ENCODE peak calls at places on chromosomes 2 and 18, in six cellular contexts. One of them, this sample, is unnamed. For H3K9me3, the result is how much of the 10 kb centered on the place peaks cover.

GRCh38 chr2:198657520-198658121 is 800.1 kb downstream of the SATB2 start:
- DNase-seq in tibial artery: no peak
- DNase-seq in IMR-90: peak
- DNase-seq in SK-N-SH: peak
- DNase-seq in ovary: no peak
- DNase-seq in breast epithelium: no peak
- DNase-seq in this sample: no peak

GRCh38 chr2:222088561-222088960 is 210.2 kb downstream of the PAX3 start:
- DNase-seq in tibial artery: no peak
- DNase-seq in IMR-90: no peak
- DNase-seq in SK-N-SH: no peak
- DNase-seq in ovary: no peak
- DNase-seq in breast epithelium: no peak
- DNase-seq in this sample: no peak

GRCh38 chr2:151289972-151290335 is 486 bp upstream of the NMI start:
- DNase-seq in tibial artery: peak
- DNase-seq in IMR-90: peak
- DNase-seq in SK-N-SH: peak
- DNase-seq in ovary: no peak
- DNase-seq in breast epithelium: peak
- DNase-seq in this sample: no peak

GRCh38 chr2:152175012-152175367 is 573 bp downstream of the STAM2 start:
- DNase-seq in tibial artery: no peak
- DNase-seq in IMR-90: no peak
- DNase-seq in SK-N-SH: no peak
- DNase-seq in ovary: no peak
- DNase-seq in breast epithelium: no peak
- DNase-seq in this sample: no peak

GRCh38 chr2:85769236-85769986 is 15.6 kb downstream of the ATOH8 start:
- DNase-seq in tibial artery: no peak
- DNase-seq in IMR-90: no peak
- DNase-seq in SK-N-SH: peak
- DNase-seq in ovary: no peak
- DNase-seq in breast epithelium: no peak
- DNase-seq in this sample: no peak

GRCh38 chr2:121207494-121207893 is 77.5 kb downstream of the TFCP2L1 start:
- DNase-seq in tibial artery: no peak
- DNase-seq in IMR-90: no peak
- DNase-seq in SK-N-SH: no peak
- DNase-seq in ovary: no peak
- DNase-seq in breast epithelium: no peak
- DNase-seq in this sample: no peak

GRCh38 chr2:169661263-169661662 is 32.9 kb downstream of the CFAP210 start:
- DNase-seq in tibial artery: no peak
- DNase-seq in IMR-90: no peak
- DNase-seq in SK-N-SH: no peak
- DNase-seq in ovary: no peak
- DNase-seq in breast epithelium: no peak
- DNase-seq in this sample: no peak

GRCh38 chr2:238370482-238371372 is 50.4 kb downstream of the TRAF3IP1 start:
- DNase-seq in tibial artery: peak
- DNase-seq in IMR-90: peak
- DNase-seq in SK-N-SH: peak
- DNase-seq in ovary: peak
- DNase-seq in breast epithelium: peak
- DNase-seq in this sample: no peak

GRCh38 chr2:219430633-219431615 is 3.7 kb upstream of the SPEG start:
- DNase-seq in tibial artery: peak
- DNase-seq in IMR-90: peak
- DNase-seq in SK-N-SH: peak
- DNase-seq in ovary: no peak
- DNase-seq in breast epithelium: no peak
- DNase-seq in this sample: no peak

GRCh38 chr18:26185267-26185666 is 41.0 kb upstream of the TAF4B start:
- DNase-seq in tibial artery: no peak
- DNase-seq in IMR-90: no peak
- DNase-seq in SK-N-SH: no peak
- DNase-seq in ovary: no peak
- DNase-seq in breast epithelium: no peak
- DNase-seq in this sample: no peak

GRCh38 chr18:46158498-46158897 is 54.3 kb downstream of the HAUS1 start:
- DNase-seq in tibial artery: no peak
- DNase-seq in IMR-90: peak
- DNase-seq in SK-N-SH: no peak
- DNase-seq in ovary: no peak
- DNase-seq in breast epithelium: peak
- DNase-seq in this sample: no peak

GRCh38 chr2:229407170-229407569 is 136.1 kb upstream of the PID1 start:
- DNase-seq in tibial artery: peak
- DNase-seq in IMR-90: peak
- DNase-seq in SK-N-SH: no peak
- DNase-seq in ovary: peak
- DNase-seq in breast epithelium: peak
- DNase-seq in this sample: peak

GRCh38 chr2:187078297-187078696 is 229.3 kb upstream of the ZSWIM2 start:
- DNase-seq in tibial artery: no peak
- DNase-seq in IMR-90: peak
- DNase-seq in SK-N-SH: no peak
- DNase-seq in ovary: no peak
- DNase-seq in breast epithelium: no peak
- DNase-seq in this sample: no peak

GRCh38 chr2:8636041-8636491 is 45.8 kb upstream of the ID2 start:
- DNase-seq in tibial artery: no peak
- DNase-seq in IMR-90: peak
- DNase-seq in SK-N-SH: no peak
- DNase-seq in ovary: no peak
- DNase-seq in breast epithelium: no peak
- DNase-seq in this sample: no peak

GRCh38 chr2:142190805-142191204 is 60.0 kb upstream of the LRP1B start:
- DNase-seq in tibial artery: no peak
- DNase-seq in IMR-90: peak
- DNase-seq in SK-N-SH: no peak
- DNase-seq in ovary: no peak
- DNase-seq in breast epithelium: no peak
- DNase-seq in this sample: no peak

GRCh38 chr2:11097038-11097720 is 58.1 kb upstream of the SLC66A3 start:
- DNase-seq in tibial artery: no peak
- DNase-seq in IMR-90: peak
- DNase-seq in SK-N-SH: no peak
- DNase-seq in ovary: no peak
- DNase-seq in breast epithelium: no peak
- DNase-seq in this sample: peak

GRCh38 chr18:68429111-68429510 is 285.8 kb downstream of the TMX3 start:
- DNase-seq in tibial artery: no peak
- DNase-seq in IMR-90: no peak
- DNase-seq in SK-N-SH: no peak
- DNase-seq in ovary: no peak
- DNase-seq in breast epithelium: no peak
- DNase-seq in this sample: no peak

GRCh38 chr2:136060401-136060940 is 57.5 kb downstream of the CXCR4 start:
- DNase-seq in tibial artery: no peak
- DNase-seq in IMR-90: no peak
- DNase-seq in SK-N-SH: no peak
- DNase-seq in ovary: no peak
- DNase-seq in breast epithelium: no peak
- DNase-seq in this sample: no peak

GRCh38 chr18:36593001-36593400 is 235.8 kb downstream of the TPGS2 start:
- DNase-seq in tibial artery: no peak
- DNase-seq in IMR-90: peak
- DNase-seq in SK-N-SH: no peak
- DNase-seq in ovary: no peak
- DNase-seq in breast epithelium: no peak
- DNase-seq in this sample: peak

GRCh38 chr2:16206191-16206944 is 266.0 kb downstream of the MYCN start:
- DNase-seq in tibial artery: no peak
- DNase-seq in IMR-90: no peak
- DNase-seq in SK-N-SH: no peak
- DNase-seq in ovary: no peak
- DNase-seq in breast epithelium: no peak
- DNase-seq in this sample: no peak
- H3K9me3 ChIP-seq in tibial artery: under half
- H3K9me3 ChIP-seq in IMR-90: under half
- H3K9me3 ChIP-seq in SK-N-SH: under half
- H3K9me3 ChIP-seq in ovary: under half
- H3K9me3 ChIP-seq in breast epithelium: under half
- H3K9me3 ChIP-seq in this sample: under half

GRCh38 chr18:812123-812672 is at the start of gene YES1:
- DNase-seq in tibial artery: peak
- DNase-seq in IMR-90: peak
- DNase-seq in SK-N-SH: peak
- DNase-seq in ovary: peak
- DNase-seq in breast epithelium: peak
- DNase-seq in this sample: peak

GRCh38 chr18:811192-812122 is 585 bp downstream of the YES1 start:
- DNase-seq in tibial artery: peak
- DNase-seq in IMR-90: peak
- DNase-seq in SK-N-SH: no peak
- DNase-seq in ovary: peak
- DNase-seq in breast epithelium: no peak
- DNase-seq in this sample: no peak

GRCh38 chr18:808502-808901 is 3.5 kb downstream of the YES1 start:
- DNase-seq in tibial artery: no peak
- DNase-seq in IMR-90: no peak
- DNase-seq in SK-N-SH: no peak
- DNase-seq in ovary: no peak
- DNase-seq in breast epithelium: no peak
- DNase-seq in this sample: no peak

GRCh38 chr18:808086-808485 is 4.0 kb downstream of the YES1 start:
- DNase-seq in tibial artery: no peak
- DNase-seq in IMR-90: peak
- DNase-seq in SK-N-SH: no peak
- DNase-seq in ovary: no peak
- DNase-seq in breast epithelium: no peak
- DNase-seq in this sample: no peak

GRCh38 chr18:809985-810642 is 1.9 kb downstream of the YES1 start:
- DNase-seq in tibial artery: no peak
- DNase-seq in IMR-90: no peak
- DNase-seq in SK-N-SH: no peak
- DNase-seq in ovary: no peak
- DNase-seq in breast epithelium: no peak
- DNase-seq in this sample: no peak
- H3K4me3 ChIP-seq in tibial artery: no peak
- H3K4me3 ChIP-seq in IMR-90: no peak
- H3K4me3 ChIP-seq in SK-N-SH: no peak
- H3K4me3 ChIP-seq in ovary: peak
- H3K4me3 ChIP-seq in breast epithelium: no peak
- H3K4me3 ChIP-seq in this sample: peak

DNA sequence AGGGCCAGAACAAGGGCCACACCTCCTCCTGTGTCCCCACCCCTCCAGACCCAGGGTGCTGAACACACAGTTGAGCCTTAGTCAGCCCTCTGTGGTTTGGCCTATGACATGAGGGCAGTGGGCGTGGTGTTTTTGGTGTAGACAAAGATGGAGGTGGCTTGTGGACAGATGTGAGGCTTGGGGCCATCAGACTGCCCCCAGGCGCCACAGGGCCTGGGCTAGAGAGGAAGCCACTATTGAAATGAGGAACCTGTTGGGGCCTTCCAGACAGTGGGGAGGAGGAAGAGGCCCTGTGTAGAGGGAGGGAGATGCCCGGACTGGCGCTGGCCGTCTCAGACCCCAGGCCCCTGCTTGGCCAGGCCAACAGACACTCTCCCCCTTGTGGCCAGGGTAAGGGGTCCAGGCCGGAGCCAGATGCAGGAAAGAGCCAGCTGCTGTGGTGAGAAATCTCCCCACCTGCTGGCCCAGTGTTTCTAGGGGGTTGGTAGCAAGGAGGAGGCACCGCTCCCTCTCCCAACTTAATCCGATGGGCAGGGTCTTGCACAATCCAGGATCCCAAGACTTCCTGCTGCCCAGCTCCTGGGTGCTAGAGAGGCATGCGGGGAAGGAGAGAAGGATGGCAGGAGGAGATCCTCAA is 53.8 kb downstream of the SMAD7 start:
- DNase-seq in tibial artery: peak
- DNase-seq in IMR-90: peak
- DNase-seq in SK-N-SH: no peak
- DNase-seq in ovary: no peak
- DNase-seq in breast epithelium: peak
- DNase-seq in this sample: peak
- TF ChIP-seq CTCF in tibial artery: no peak
- TF ChIP-seq CTCF in IMR-90: peak
- TF ChIP-seq CTCF in SK-N-SH: peak
- TF ChIP-seq CTCF in ovary: no peak
- TF ChIP-seq CTCF in breast epithelium: no peak
- TF ChIP-seq CTCF in this sample: no peak

DNA sequence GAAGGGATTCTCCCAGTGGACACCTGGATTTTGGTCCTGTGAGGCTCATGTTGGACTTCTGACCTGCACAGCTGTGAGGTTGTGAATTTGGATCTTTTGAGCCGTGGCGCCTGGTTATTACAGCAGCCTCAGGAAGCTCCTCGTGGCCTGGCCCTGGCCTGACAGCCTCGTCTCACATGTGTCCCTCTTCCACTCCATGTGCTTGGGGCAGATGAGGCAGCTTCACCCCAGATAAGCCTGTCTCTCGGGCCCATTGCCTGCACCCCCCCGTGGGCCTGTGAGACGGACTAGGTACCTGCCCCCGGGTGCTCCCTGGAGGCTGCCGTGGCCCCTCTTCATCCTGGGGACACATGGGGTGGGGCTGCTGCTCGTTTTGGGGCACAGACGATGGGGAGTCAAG is 51.2 kb downstream of the CTDP1 start:
- DNase-seq in tibial artery: no peak
- DNase-seq in IMR-90: no peak
- DNase-seq in SK-N-SH: no peak
- DNase-seq in ovary: no peak
- DNase-seq in breast epithelium: no peak
- DNase-seq in this sample: no peak
- H3K9me3 ChIP-seq in tibial artery: under half
- H3K9me3 ChIP-seq in IMR-90: under half
- H3K9me3 ChIP-seq in SK-N-SH: under half
- H3K9me3 ChIP-seq in ovary: under half
- H3K9me3 ChIP-seq in breast epithelium: under half
- H3K9me3 ChIP-seq in this sample: under half

GRCh38 chr18:77815666-77816338 is 566.2 kb downstream of the GALR1 start:
- DNase-seq in tibial artery: no peak
- DNase-seq in IMR-90: no peak
- DNase-seq in SK-N-SH: no peak
- DNase-seq in ovary: no peak
- DNase-seq in breast epithelium: no peak
- DNase-seq in this sample: no peak
- H3K4me3 ChIP-seq in tibial artery: no peak
- H3K4me3 ChIP-seq in IMR-90: no peak
- H3K4me3 ChIP-seq in SK-N-SH: no peak
- H3K4me3 ChIP-seq in ovary: no peak
- H3K4me3 ChIP-seq in breast epithelium: no peak
- H3K4me3 ChIP-seq in this sample: no peak

GRCh38 chr2:134778372-134778771 is 59.6 kb upstream of the TMEM163 start:
- DNase-seq in tibial artery: no peak
- DNase-seq in IMR-90: no peak
- DNase-seq in SK-N-SH: peak
- DNase-seq in ovary: no peak
- DNase-seq in breast epithelium: no peak
- DNase-seq in this sample: no peak
- TF ChIP-seq CTCF in tibial artery: no peak
- TF ChIP-seq CTCF in IMR-90: no peak
- TF ChIP-seq CTCF in SK-N-SH: peak
- TF ChIP-seq CTCF in ovary: no peak
- TF ChIP-seq CTCF in breast epithelium: no peak
- TF ChIP-seq CTCF in this sample: no peak